ENCODE peak calls at places on chromosomes 6 and 20, in five cellular contexts. W, Z, E, I and F are unnamed samples. For H3K27me3 and H3K36me3, the result is how much of the 10 kb centered on the place peaks cover.

GRCh38 chr20:35828434-35828833 is 56.6 kb downstream of the PHF20 start:
- DNase-seq in W (no peak), Z (peak), E (no peak), I (peak), F (no peak)

GRCh38 chr6:11096109-11096508 is 2.5 kb downstream of the SMIM13 start:
- DNase-seq in W (no peak), Z (peak), E (peak), I (no peak), F (peak)

GRCh38 chr6:96301023-96301422 is 220.6 kb upstream of the UFL1 start:
- DNase-seq in W (no peak), Z (no peak), E (peak), I (no peak), F (no peak)

GRCh38 chr6:22828179-22829062 is 259.1 kb downstream of the HDGFL1 start:
- DNase-seq in W (no peak), Z (peak), E (peak), I (peak), F (peak)

GRCh38 chr6:10719386-10720228 is 3.3 kb upstream of the TMEM14C start:
- DNase-seq in W (peak), Z (no peak), E (peak), I (peak), F (no peak)

GRCh38 chr20:24813936-24814335 is 135.1 kb upstream of the CST7 start:
- DNase-seq in W (no peak), Z (no peak), E (no peak), I (no peak), F (no peak)

GRCh38 chr20:22379472-22379871 is 204.9 kb downstream of the FOXA2 start:
- DNase-seq in W (no peak), Z (no peak), E (peak), I (no peak), F (no peak)

GRCh38 chr6:155473741-155474140 is 18.1 kb upstream of the NOX3 start:
- DNase-seq in W (no peak), Z (no peak), E (no peak), I (no peak), F (no peak)

GRCh38 chr6:111605100-111605748 is 454 bp downstream of the TRAF3IP2 start:
- DNase-seq in W (peak), Z (peak), E (peak), I (peak), F (peak)

GRCh38 chr6:54481096-54481495 is 172.9 kb downstream of the TINAG start:
- DNase-seq in W (no peak), Z (peak), E (no peak), I (no peak), F (no peak)

DNA sequence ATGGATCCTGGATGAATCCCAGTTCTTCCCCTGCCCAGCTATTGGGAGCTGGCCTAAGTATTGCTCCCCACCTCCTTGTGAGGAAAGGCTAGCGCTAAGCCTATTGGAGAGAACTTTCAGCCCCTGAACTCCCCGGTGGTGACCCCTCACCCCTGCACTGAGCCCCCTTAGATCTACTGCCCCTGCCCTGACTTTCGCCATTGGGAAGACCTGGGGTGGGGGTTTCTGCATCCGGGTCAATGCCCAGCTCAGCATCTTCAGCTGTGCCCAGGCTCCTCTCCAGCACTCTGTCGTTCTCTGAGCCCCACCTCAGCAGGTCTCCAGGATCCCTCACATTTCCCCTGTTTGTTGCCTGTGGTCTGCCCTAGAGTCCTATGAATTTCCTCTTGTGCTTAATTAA is 9.0 kb downstream of the TREML4 start:
- DNase-seq in W (no peak), Z (no peak), E (no peak), I (no peak), F (no peak)
- H3K27me3 ChIP-seq in W (under half), Z (under half), E (half or more), I (under half), F (under half)

GRCh38 chr6:169254456-169255316 is 1.0 kb upstream of the THBS2 start:
- DNase-seq in W (no peak), Z (no peak), E (no peak), I (peak), F (peak)
- H3K4me3 ChIP-seq in W (no peak), Z (no peak), E (no peak), I (no peak), F (no peak)

DNA sequence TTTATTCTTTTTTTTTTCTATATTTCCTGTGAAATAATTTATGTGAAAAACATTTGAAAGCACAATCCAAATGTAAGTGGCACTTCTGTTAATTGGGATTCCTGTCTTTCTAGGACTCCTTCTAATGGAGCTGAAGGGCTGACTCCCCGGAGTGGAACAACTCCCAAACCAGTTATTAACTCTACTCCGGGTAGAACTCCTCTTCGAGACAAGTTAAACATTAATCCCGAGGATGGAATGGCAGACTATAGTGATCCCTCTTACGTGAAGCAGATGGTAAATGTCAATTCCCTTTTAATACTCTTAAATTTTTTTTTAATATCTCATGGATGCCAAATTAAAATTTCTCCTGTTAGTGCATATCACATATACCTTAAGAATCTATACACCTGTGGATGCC is 35.0 kb downstream of the CDC5L start:
- DNase-seq in W (no peak), Z (no peak), E (no peak), I (no peak), F (no peak)
- H3K36me3 ChIP-seq in W (under half), Z (under half), E (under half), I (under half), F (under half)

DNA sequence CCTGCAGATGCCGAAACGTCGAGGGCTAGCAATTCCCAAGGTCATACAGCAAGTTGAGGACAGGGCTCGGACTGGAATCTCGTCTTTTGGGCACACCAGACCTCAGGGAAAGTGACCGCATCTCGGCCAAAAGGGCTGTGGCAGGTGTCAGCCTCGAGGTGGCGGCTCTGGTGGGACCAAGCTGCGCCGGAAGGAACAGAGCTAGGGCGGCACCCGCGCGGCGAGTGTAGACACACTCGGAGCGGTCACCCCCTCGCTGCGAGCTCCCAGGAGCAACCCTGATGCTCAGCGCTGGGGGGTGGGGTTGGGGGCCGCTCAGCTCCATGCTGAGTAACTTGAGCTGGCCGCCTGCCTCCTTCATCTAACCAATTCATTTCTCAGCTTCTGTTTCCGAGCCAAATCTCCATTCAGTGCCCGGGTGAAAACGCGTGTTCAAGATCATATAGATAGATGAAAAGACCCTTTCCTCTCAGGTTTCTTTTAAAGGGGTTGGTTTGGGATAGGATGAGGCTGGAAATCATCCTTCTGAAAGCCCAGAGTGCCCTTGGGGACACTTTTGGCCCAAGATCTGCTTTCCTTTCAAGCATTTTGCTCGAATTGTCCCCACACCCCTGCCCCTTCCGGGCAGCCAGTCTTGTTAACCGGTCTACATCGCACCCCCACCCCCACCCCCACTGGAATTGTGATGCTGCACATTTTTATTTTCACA is 2.3 kb upstream of the TUBB2B start:
- DNase-seq in W (peak), Z (peak), E (no peak), I (no peak), F (peak)
- H3K27me3 ChIP-seq in W (under half), Z (half or more), E (under half), I (under half), F (under half)

GRCh38 chr6:99349620-99350141 is at the start of gene FAXC:
- DNase-seq in W (peak), Z (peak), E (peak), I (no peak), F (peak)
- H3K4me3 ChIP-seq in W (no peak), Z (peak), E (peak), I (peak), F (peak)

DNA sequence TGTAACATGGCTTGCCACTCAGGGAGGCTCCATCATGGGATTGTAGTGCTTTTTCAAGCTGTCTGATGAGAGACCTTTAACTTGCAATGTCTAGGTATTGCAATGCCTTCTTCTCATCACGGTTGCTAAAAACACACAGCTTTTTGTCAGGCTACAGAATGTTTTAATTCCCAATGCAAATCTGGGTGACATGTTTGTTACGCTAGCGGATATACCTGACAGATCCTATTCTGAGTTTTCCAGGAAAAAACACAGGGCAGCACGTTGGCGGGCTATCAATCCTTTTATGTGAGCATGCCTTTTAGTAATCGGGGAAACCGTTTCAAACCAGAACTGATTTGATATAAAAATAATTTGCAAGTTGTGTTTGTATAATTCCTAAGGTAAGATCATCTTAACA is 577.2 kb upstream of the MAP3K7 start:
- DNase-seq in W (no peak), Z (no peak), E (no peak), I (no peak), F (no peak)
- H3K36me3 ChIP-seq in W (under half), Z (under half), E (under half), I (under half), F (under half)

GRCh38 chr6:32445321-32445854 is 5.7 kb downstream of the HLA-DRA start:
- DNase-seq in W (no peak), Z (no peak), E (no peak), I (no peak), F (no peak)
- H3K27me3 ChIP-seq in W (under half), Z (under half), E (under half), I (under half), F (under half)

DNA sequence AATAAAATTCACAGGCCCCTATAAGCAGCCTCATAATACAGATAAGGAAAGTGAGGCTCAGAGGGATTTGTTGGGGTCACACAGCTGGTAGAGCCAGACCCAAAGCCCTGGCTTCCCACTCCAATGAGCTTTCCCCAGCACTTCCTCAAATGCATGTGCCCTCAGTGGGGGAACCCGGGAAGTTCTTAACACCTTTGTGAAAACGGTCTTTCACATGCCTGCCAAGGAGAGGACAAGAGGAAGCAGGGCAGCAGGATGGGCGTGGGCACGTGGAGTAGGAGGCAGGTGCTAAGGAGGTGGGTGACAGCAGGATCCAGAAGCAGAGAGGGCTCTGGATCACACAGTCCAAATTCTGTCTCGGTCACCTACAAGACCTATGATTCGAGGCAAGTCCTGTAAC is 598 bp downstream of the PI16 start:
- DNase-seq in W (peak), Z (no peak), E (no peak), I (peak), F (no peak)
- H3K4me3 ChIP-seq in W (peak), Z (no peak), E (no peak), I (no peak), F (no peak)

DNA sequence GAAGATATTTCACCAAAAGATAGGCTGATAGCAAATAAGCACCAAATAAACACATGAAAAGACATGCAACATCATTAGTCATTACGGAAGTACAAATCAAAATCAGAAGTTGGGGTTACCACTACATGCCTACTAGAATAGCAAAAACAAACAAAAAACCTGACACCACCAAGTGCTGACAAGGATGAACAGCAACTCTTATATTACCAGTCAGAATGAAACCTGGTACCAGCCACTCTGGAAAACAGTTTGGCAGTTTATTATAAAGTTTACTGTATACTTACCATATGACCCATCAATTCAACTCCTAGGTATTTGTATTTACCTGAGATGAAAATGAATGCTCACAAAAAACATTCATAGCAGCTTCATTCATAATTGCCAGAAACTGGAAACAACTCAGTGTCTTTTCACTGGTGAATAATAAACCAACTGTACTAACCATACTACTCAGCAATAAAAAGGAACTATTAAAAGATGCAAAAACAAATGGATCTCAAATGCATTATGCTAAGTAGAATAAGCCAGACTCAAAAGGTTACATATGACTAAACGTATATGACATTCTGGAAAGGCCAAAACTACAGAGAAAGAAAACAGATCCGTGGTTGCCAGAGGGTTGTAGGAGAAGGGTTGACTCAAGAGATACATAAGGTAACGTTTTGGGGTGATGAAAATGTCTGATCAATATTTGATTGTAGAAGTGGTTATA is 33.0 kb downstream of the NUP153 start:
- DNase-seq in W (no peak), Z (no peak), E (no peak), I (no peak), F (no peak)
- H3K36me3 ChIP-seq in W (under half), Z (under half), E (half or more), I (under half), F (under half)